ENCODE peak calls at places on chromosomes 3 and 15, in ten cellular contexts. R is HFF-Myc, O is thoracic aorta, U is GM18507, C is COLO829, X is B cell, K is progenitor cell of endocrine pancreas, N is heart right ventricle, A is endothelial cell, F is DMS153. S is an unnamed sample.

GRCh38 chr15:57640935-57641682 is 49.4 kb downstream of the MYZAP start:
- DNase-seq in A (peak; percentile 51), C (peak; percentile 36), X (no peak), R (peak; percentile 5), N (no peak), O (no peak), F (no peak), U (no peak), K (no peak), S (peak; percentile 73)

GRCh38 chr3:22587446-22587845 is 615.7 kb upstream of the UBE2E2 start:
- DNase-seq in O (no peak), U (no peak), F (no peak), K (no peak), A (no peak), R (no peak), N (no peak), C (no peak), X (no peak), S (no peak)

GRCh38 chr3:56960234-56960917 is 100.1 kb upstream of the SPATA12 start:
- DNase-seq in F (no peak), K (no peak), U (no peak), R (no peak), C (no peak), A (no peak), N (no peak), X (no peak), O (no peak), S (no peak)

GRCh38 chr3:102141096-102141912 is 292.0 kb downstream of the NFKBIZ start:
- DNase-seq in A (no peak), K (no peak), O (no peak), N (no peak), X (no peak), C (peak; percentile 53), U (no peak), F (no peak), R (no peak), S (peak; percentile 15)

GRCh38 chr3:195226900-195227447 is 44.0 kb downstream of the XXYLT1 start:
- DNase-seq in N (no peak), X (no peak), U (no peak), O (no peak), F (no peak), R (no peak), A (no peak), C (no peak), K (no peak), S (peak; percentile 22)

GRCh38 chr3:179073816-179074215 is 2.2 kb upstream of the ZMAT3 start:
- DNase-seq in C (no peak), K (no peak), X (no peak), A (no peak), O (no peak), R (no peak), U (no peak), N (no peak), F (no peak), S (no peak)

GRCh38 chr3:14359348-14359747 is 43.1 kb upstream of the SLC6A6 start:
- DNase-seq in A (no peak), U (no peak), R (no peak), X (no peak), C (no peak), N (no peak), O (no peak), F (no peak), K (no peak), S (no peak)

GRCh38 chr3:176939022-176939817 is 258.1 kb downstream of the TBL1XR1 start:
- DNase-seq in A (peak; percentile 57), X (no peak), K (peak; percentile 11), F (peak; percentile 90), O (no peak), U (peak; percentile 25), N (peak; percentile 36), R (peak; percentile 61), C (peak; percentile 88), S (peak; percentile 55)

GRCh38 chr3:38617137-38617536 is 32.4 kb downstream of the SCN5A start:
- DNase-seq in C (no peak), R (no peak), N (no peak), K (no peak), X (no peak), F (no peak), A (no peak), U (no peak), O (no peak), S (no peak)

GRCh38 chr15:47349179-47349578 is 368.1 kb upstream of the SEMA6D start:
- DNase-seq in K (no peak), F (no peak), C (no peak), X (no peak), U (no peak), A (no peak), N (no peak), O (no peak), R (no peak), S (no peak)

GRCh38 chr15:79089890-79090486 is 592 bp downstream of the RASGRF1 start:
- DNase-seq in K (no peak), N (no peak), O (no peak), A (no peak), R (no peak), F (no peak), U (no peak), C (no peak), X (no peak), S (no peak)

GRCh38 chr15:36688310-36689102 is 109.1 kb downstream of the CDIN1 start:
- DNase-seq in N (no peak), O (no peak), X (no peak), R (no peak), F (no peak), K (no peak), U (no peak), A (no peak), C (no peak), S (no peak)

GRCh38 chr15:86162676-86163075 is 83.0 kb downstream of the AGBL1 start:
- DNase-seq in R (no peak), X (no peak), C (no peak), O (no peak), U (no peak), K (no peak), N (no peak), A (no peak), F (no peak), S (no peak)

GRCh38 chr3:11424277-11424676 is 152.1 kb downstream of the ATG7 start:
- DNase-seq in R (no peak), N (no peak), A (no peak), F (no peak), C (no peak), U (no peak), O (no peak), K (no peak), X (no peak), S (no peak)

GRCh38 chr3:98513136-98513535 is 9.6 kb downstream of the CLDND1 start:
- DNase-seq in U (no peak), N (no peak), R (no peak), O (no peak), A (no peak), K (no peak), X (no peak), F (no peak), C (no peak), S (no peak)

S was measured in SJCRH30.